ENCODE peak calls at places on chromosomes 2 and 18, in eight cellular contexts. One of them, this sample, is unnamed.

GRCh38 chr2:129318581-129319421 is 660.7 kb upstream of the RAB6C start:
- DNase-seq in neural crest cell: no peak
- DNase-seq in ovary: no peak
- DNase-seq in lung: no peak
- DNase-seq in tibial nerve: no peak
- DNase-seq in HTR-8/SVneo: no peak
- DNase-seq in foreskin fibroblast: no peak
- DNase-seq in effector memory CD8-positive, alpha-beta T cell: no peak
- DNase-seq in this sample: no peak

GRCh38 chr2:197097578-197098366 is 171.3 kb upstream of the PGAP1 start:
- DNase-seq in neural crest cell: no peak
- DNase-seq in ovary: peak; percentile 81
- DNase-seq in lung: peak; percentile 39
- DNase-seq in tibial nerve: peak; percentile 28
- DNase-seq in HTR-8/SVneo: no peak
- DNase-seq in foreskin fibroblast: peak; percentile 82
- DNase-seq in effector memory CD8-positive, alpha-beta T cell: no peak
- DNase-seq in this sample: no peak

GRCh38 chr2:195658541-195658890 is 1.5 kb downstream of the SLC39A10 start:
- DNase-seq in neural crest cell: no peak
- DNase-seq in ovary: no peak
- DNase-seq in lung: no peak
- DNase-seq in tibial nerve: no peak
- DNase-seq in HTR-8/SVneo: peak; percentile 35
- DNase-seq in foreskin fibroblast: peak; percentile 85
- DNase-seq in effector memory CD8-positive, alpha-beta T cell: no peak
- DNase-seq in this sample: no peak

GRCh38 chr18:51032193-51032592 is 2.2 kb downstream of the SMAD4 start:
- DNase-seq in neural crest cell: no peak
- DNase-seq in ovary: no peak
- DNase-seq in lung: no peak
- DNase-seq in tibial nerve: no peak
- DNase-seq in HTR-8/SVneo: no peak
- DNase-seq in foreskin fibroblast: no peak
- DNase-seq in effector memory CD8-positive, alpha-beta T cell: no peak
- DNase-seq in this sample: no peak

GRCh38 chr2:132252894-132253264 is 91.1 kb upstream of the ANKRD30BL start:
- DNase-seq in neural crest cell: no peak
- DNase-seq in ovary: no peak
- DNase-seq in lung: no peak
- DNase-seq in tibial nerve: no peak
- DNase-seq in HTR-8/SVneo: no peak
- DNase-seq in foreskin fibroblast: no peak
- DNase-seq in effector memory CD8-positive, alpha-beta T cell: no peak
- DNase-seq in this sample: no peak

GRCh38 chr2:240954436-240955305 is 43.7 kb upstream of the SNED1 start:
- DNase-seq in neural crest cell: no peak
- DNase-seq in ovary: no peak
- DNase-seq in lung: no peak
- DNase-seq in tibial nerve: no peak
- DNase-seq in HTR-8/SVneo: no peak
- DNase-seq in foreskin fibroblast: no peak
- DNase-seq in effector memory CD8-positive, alpha-beta T cell: no peak
- DNase-seq in this sample: no peak

GRCh38 chr2:181683518-181684453 is 3.5 kb upstream of the NEUROD1 start:
- DNase-seq in neural crest cell: peak; percentile 67
- DNase-seq in ovary: no peak
- DNase-seq in lung: no peak
- DNase-seq in tibial nerve: no peak
- DNase-seq in HTR-8/SVneo: peak; percentile 69
- DNase-seq in foreskin fibroblast: peak; percentile 73
- DNase-seq in effector memory CD8-positive, alpha-beta T cell: no peak
- DNase-seq in this sample: no peak

GRCh38 chr18:59021500-59021899 is 118.2 kb upstream of the SEC11C start:
- DNase-seq in neural crest cell: no peak
- DNase-seq in ovary: no peak
- DNase-seq in lung: no peak
- DNase-seq in tibial nerve: no peak
- DNase-seq in HTR-8/SVneo: no peak
- DNase-seq in foreskin fibroblast: no peak
- DNase-seq in effector memory CD8-positive, alpha-beta T cell: no peak
- DNase-seq in this sample: no peak

GRCh38 chr2:239344857-239345216 is 56.0 kb downstream of the HDAC4 start:
- DNase-seq in neural crest cell: no peak
- DNase-seq in ovary: no peak
- DNase-seq in lung: no peak
- DNase-seq in tibial nerve: no peak
- DNase-seq in HTR-8/SVneo: no peak
- DNase-seq in foreskin fibroblast: no peak
- DNase-seq in effector memory CD8-positive, alpha-beta T cell: no peak
- DNase-seq in this sample: no peak

GRCh38 chr2:159904565-159905281 is 106.7 kb upstream of the CD302 start:
- DNase-seq in neural crest cell: peak; percentile 16
- DNase-seq in ovary: no peak
- DNase-seq in lung: peak; percentile 81
- DNase-seq in tibial nerve: peak; percentile 15
- DNase-seq in HTR-8/SVneo: no peak
- DNase-seq in foreskin fibroblast: peak; percentile 29
- DNase-seq in effector memory CD8-positive, alpha-beta T cell: peak; percentile 74
- DNase-seq in this sample: no peak

GRCh38 chr2:120820885-120821279 is 85.2 kb downstream of the GLI2 start:
- DNase-seq in neural crest cell: no peak
- DNase-seq in ovary: peak; percentile 49
- DNase-seq in lung: no peak
- DNase-seq in tibial nerve: no peak
- DNase-seq in HTR-8/SVneo: no peak
- DNase-seq in foreskin fibroblast: peak; percentile 86
- DNase-seq in effector memory CD8-positive, alpha-beta T cell: no peak
- DNase-seq in this sample: no peak

GRCh38 chr2:12217206-12217605 is 470.8 kb downstream of the LPIN1 start:
- DNase-seq in neural crest cell: no peak
- DNase-seq in ovary: no peak
- DNase-seq in lung: no peak
- DNase-seq in tibial nerve: no peak
- DNase-seq in HTR-8/SVneo: no peak
- DNase-seq in foreskin fibroblast: peak; percentile 55
- DNase-seq in effector memory CD8-positive, alpha-beta T cell: no peak
- DNase-seq in this sample: no peak

GRCh38 chr2:12727641-12728040 is 10.9 kb downstream of the TRIB2 start:
- DNase-seq in neural crest cell: no peak
- DNase-seq in ovary: no peak
- DNase-seq in lung: no peak
- DNase-seq in tibial nerve: no peak
- DNase-seq in HTR-8/SVneo: no peak
- DNase-seq in foreskin fibroblast: no peak
- DNase-seq in effector memory CD8-positive, alpha-beta T cell: no peak
- DNase-seq in this sample: no peak

GRCh38 chr2:215434447-215435260 is 1.2 kb downstream of the FN1 start:
- DNase-seq in neural crest cell: no peak
- DNase-seq in ovary: no peak
- DNase-seq in lung: no peak
- DNase-seq in tibial nerve: no peak
- DNase-seq in HTR-8/SVneo: no peak
- DNase-seq in foreskin fibroblast: peak; percentile 22
- DNase-seq in effector memory CD8-positive, alpha-beta T cell: no peak
- DNase-seq in this sample: no peak

GRCh38 chr2:45993476-45993991 is 303.7 kb upstream of the EPAS1 start:
- DNase-seq in neural crest cell: peak; percentile 61
- DNase-seq in ovary: peak; percentile 78
- DNase-seq in lung: peak; percentile 76
- DNase-seq in tibial nerve: peak; percentile 91
- DNase-seq in HTR-8/SVneo: peak; percentile 77
- DNase-seq in foreskin fibroblast: peak; percentile 86
- DNase-seq in effector memory CD8-positive, alpha-beta T cell: peak; percentile 53
- DNase-seq in this sample: peak; percentile 92

GRCh38 chr2:67839242-67839641 is 223.6 kb downstream of the C1D start:
- DNase-seq in neural crest cell: no peak
- DNase-seq in ovary: no peak
- DNase-seq in lung: no peak
- DNase-seq in tibial nerve: no peak
- DNase-seq in HTR-8/SVneo: no peak
- DNase-seq in foreskin fibroblast: peak; percentile 63
- DNase-seq in effector memory CD8-positive, alpha-beta T cell: no peak
- DNase-seq in this sample: no peak

GRCh38 chr2:120825370-120826259 is 89.9 kb downstream of the GLI2 start:
- DNase-seq in neural crest cell: no peak
- DNase-seq in ovary: peak; percentile 47
- DNase-seq in lung: peak; percentile 45
- DNase-seq in tibial nerve: no peak
- DNase-seq in HTR-8/SVneo: no peak
- DNase-seq in foreskin fibroblast: peak; percentile 95
- DNase-seq in effector memory CD8-positive, alpha-beta T cell: no peak
- DNase-seq in this sample: no peak

GRCh38 chr2:207733597-207734240 is 22.3 kb downstream of the CCNYL1 start:
- DNase-seq in neural crest cell: no peak
- DNase-seq in ovary: no peak
- DNase-seq in lung: no peak
- DNase-seq in tibial nerve: no peak
- DNase-seq in HTR-8/SVneo: no peak
- DNase-seq in foreskin fibroblast: no peak
- DNase-seq in effector memory CD8-positive, alpha-beta T cell: no peak
- DNase-seq in this sample: no peak

GRCh38 chr2:100844514-100844913 is 24.6 kb downstream of the NPAS2 start:
- DNase-seq in neural crest cell: no peak
- DNase-seq in ovary: no peak
- DNase-seq in lung: no peak
- DNase-seq in tibial nerve: no peak
- DNase-seq in HTR-8/SVneo: no peak
- DNase-seq in foreskin fibroblast: peak; percentile 20
- DNase-seq in effector memory CD8-positive, alpha-beta T cell: no peak
- DNase-seq in this sample: no peak

GRCh38 chr2:152449578-152449977 is 114.6 kb downstream of the FMNL2 start:
- DNase-seq in neural crest cell: no peak
- DNase-seq in ovary: no peak
- DNase-seq in lung: no peak
- DNase-seq in tibial nerve: no peak
- DNase-seq in HTR-8/SVneo: no peak
- DNase-seq in foreskin fibroblast: no peak
- DNase-seq in effector memory CD8-positive, alpha-beta T cell: no peak
- DNase-seq in this sample: no peak

GRCh38 chr2:26008851-26009566 is 24.9 kb upstream of the RAB10 start:
- DNase-seq in neural crest cell: no peak
- DNase-seq in ovary: no peak
- DNase-seq in lung: peak; percentile 78
- DNase-seq in tibial nerve: peak; percentile 48
- DNase-seq in HTR-8/SVneo: peak; percentile 64
- DNase-seq in foreskin fibroblast: peak; percentile 96
- DNase-seq in effector memory CD8-positive, alpha-beta T cell: no peak
- DNase-seq in this sample: no peak

GRCh38 chr2:160347269-160347863 is 146.2 kb downstream of the RBMS1 start:
- DNase-seq in neural crest cell: no peak
- DNase-seq in ovary: no peak
- DNase-seq in lung: no peak
- DNase-seq in tibial nerve: no peak
- DNase-seq in HTR-8/SVneo: no peak
- DNase-seq in foreskin fibroblast: no peak
- DNase-seq in effector memory CD8-positive, alpha-beta T cell: no peak
- DNase-seq in this sample: no peak

GRCh38 chr2:120830096-120830830 is 94.6 kb downstream of the GLI2 start:
- DNase-seq in neural crest cell: no peak
- DNase-seq in ovary: no peak
- DNase-seq in lung: no peak
- DNase-seq in tibial nerve: no peak
- DNase-seq in HTR-8/SVneo: no peak
- DNase-seq in foreskin fibroblast: no peak
- DNase-seq in effector memory CD8-positive, alpha-beta T cell: no peak
- DNase-seq in this sample: no peak

GRCh38 chr2:72750977-72751639 is 74.7 kb downstream of the EXOC6B start:
- DNase-seq in neural crest cell: no peak
- DNase-seq in ovary: no peak
- DNase-seq in lung: no peak
- DNase-seq in tibial nerve: no peak
- DNase-seq in HTR-8/SVneo: no peak
- DNase-seq in foreskin fibroblast: no peak
- DNase-seq in effector memory CD8-positive, alpha-beta T cell: no peak
- DNase-seq in this sample: no peak

GRCh38 chr2:225173909-225174308 is 131.6 kb upstream of the DOCK10 start:
- DNase-seq in neural crest cell: no peak
- DNase-seq in ovary: no peak
- DNase-seq in lung: no peak
- DNase-seq in tibial nerve: no peak
- DNase-seq in HTR-8/SVneo: no peak
- DNase-seq in foreskin fibroblast: peak; percentile 38
- DNase-seq in effector memory CD8-positive, alpha-beta T cell: no peak
- DNase-seq in this sample: no peak

This sample was measured in esophagus muscularis mucosa.